ENCODE peak calls at places on chromosomes 1 and 21, in eight cellular contexts. Z, A, R, U, L, Y, V and F are unnamed samples.
A peak's percentile ranks its signal among the peaks of the same experiment; 100 is the strongest.

GRCh38 chr1:230570724-230571390 is 71.4 kb upstream of the COG2 start:
- DNase-seq in L (peak; percentile 36), V (no peak), Z (no peak), R (no peak), U (no peak), Y (no peak), A (no peak), F (no peak)

GRCh38 chr1:31745071-31745897 is 18.9 kb downstream of the ADGRB2 start:
- DNase-seq in L (peak; percentile 63), R (peak; percentile 33), Z (peak; percentile 64), Y (peak; percentile 72), A (peak; percentile 77), V (no peak), U (peak; percentile 57), F (peak; percentile 74)

GRCh38 chr1:110384581-110385321 is 6.1 kb downstream of the SLC16A4 start:
- DNase-seq in V (no peak), A (no peak), Y (peak; percentile 16), R (no peak), U (no peak), L (peak; percentile 91), Z (no peak), F (no peak)

GRCh38 chr21:42039911-42040351 is 29.8 kb upstream of the ZBTB21 start:
- DNase-seq in V (no peak), R (peak; percentile 70), Y (no peak), U (no peak), A (no peak), Z (peak; percentile 89), L (no peak), F (no peak)

GRCh38 chr1:53277326-53277725 is 39.0 kb upstream of the MAGOH start:
- DNase-seq in Y (no peak), L (no peak), R (no peak), V (no peak), A (no peak), Z (no peak), U (no peak), F (no peak)

GRCh38 chr21:26659757-26660156 is 86.7 kb upstream of the CYYR1 start:
- DNase-seq in U (no peak), L (no peak), R (no peak), V (no peak), A (no peak), Y (no peak), Z (no peak), F (no peak)

GRCh38 chr1:61450454-61451213 is 274.3 kb downstream of the TM2D1 start:
- DNase-seq in R (no peak), U (no peak), Y (no peak), A (peak; percentile 11), V (peak; percentile 75), L (no peak), Z (no peak), F (no peak)

GRCh38 chr1:94284481-94284880 is 47.1 kb upstream of the ARHGAP29 start:
- DNase-seq in Y (no peak), A (no peak), V (no peak), R (peak; percentile 59), Z (no peak), L (no peak), U (no peak), F (no peak)